ENCODE peak calls at places on chromosomes 7 and 10, in nine cellular contexts. A, U, Z, R, V, I, T, J and Q are unnamed samples.

GRCh38 chr7:23721456-23721855 is 11.4 kb downstream of the STK31 start:
- DNase-seq in A (no peak), I (no peak), R (no peak), U (peak; percentile 53), V (no peak), Z (no peak), T (no peak), J (no peak), Q (no peak)

GRCh38 chr10:79156334-79157274 is 87.8 kb downstream of the ZMIZ1 start:
- DNase-seq in V (no peak), U (no peak), Z (no peak), A (no peak), J (no peak), I (no peak), R (no peak), T (no peak), Q (no peak)

GRCh38 chr7:151940048-151940845 is 16.0 kb upstream of the GALNTL5 start:
- DNase-seq in A (no peak), I (no peak), U (peak; percentile 92), R (peak; percentile 44), V (no peak), T (no peak), J (no peak), Z (no peak), Q (no peak)

GRCh38 chr10:97975598-97975997 is 54.8 kb downstream of the CRTAC1 start:
- DNase-seq in J (no peak), V (no peak), A (no peak), I (no peak), T (no peak), Z (no peak), R (no peak), U (no peak), Q (no peak)

GRCh38 chr10:78035437-78035836 is 1.8 kb downstream of the RPS24 start:
- DNase-seq in I (no peak), U (no peak), T (no peak), J (no peak), A (no peak), R (no peak), Z (no peak), V (no peak), Q (no peak)

GRCh38 chr7:25776737-25777109 is 375.3 kb upstream of the NFE2L3 start:
- DNase-seq in U (no peak), T (no peak), J (no peak), A (no peak), V (no peak), Z (no peak), R (no peak), I (no peak), Q (no peak)

GRCh38 chr10:26637521-26638275 is 59.8 kb upstream of the PDSS1 start:
- DNase-seq in Z (no peak), I (no peak), U (no peak), R (no peak), A (peak; percentile 44), T (no peak), V (no peak), J (no peak), Q (no peak)

GRCh38 chr7:23471090-23471859 is 984 bp upstream of the IGF2BP3 start:
- DNase-seq in V (no peak), A (peak; percentile 92), I (peak; percentile 68), Z (no peak), J (peak; percentile 97), T (peak; percentile 92), U (peak; percentile 83), R (peak; percentile 51), Q (no peak)

GRCh38 chr7:57642730-57643129 is 192.8 kb downstream of the ZNF716 start:
- DNase-seq in U (no peak), V (no peak), I (no peak), A (no peak), R (no peak), J (no peak), Z (no peak), T (no peak), Q (no peak)

GRCh38 chr7:7566651-7567611 is at the start of gene MIOS:
- DNase-seq in U (peak; percentile 78), Z (peak; percentile 82), V (peak; percentile 74), T (peak; percentile 72), R (peak; percentile 50), I (peak; percentile 88), A (peak; percentile 75), J (peak; percentile 87), Q (peak; percentile 93)

GRCh38 chr10:7040681-7041080 is 370.2 kb downstream of the SFMBT2 start:
- DNase-seq in U (no peak), T (no peak), Z (no peak), A (no peak), R (no peak), I (no peak), J (no peak), V (no peak), Q (no peak)

GRCh38 chr10:130108934-130109604 is 1.6 kb downstream of the C10orf143 start:
- DNase-seq in U (no peak), R (no peak), I (no peak), J (no peak), A (no peak), Z (no peak), T (no peak), V (no peak), Q (no peak)

GRCh38 chr10:48238826-48239520 is 35.5 kb downstream of the FRMPD2 start:
- DNase-seq in T (no peak), J (peak; percentile 21), V (no peak), A (peak; percentile 14), U (no peak), R (no peak), I (no peak), Z (no peak), Q (no peak)

GRCh38 chr7:7709263-7709662 is 9.1 kb downstream of the RPA3 start:
- DNase-seq in I (no peak), V (no peak), Z (no peak), T (peak; percentile 17), U (no peak), J (peak; percentile 58), A (peak; percentile 50), R (no peak), Q (no peak)

GRCh38 chr10:5458949-5459747 is 40.2 kb downstream of the CALML5 start:
- DNase-seq in A (no peak), T (no peak), U (no peak), J (no peak), I (no peak), R (no peak), V (no peak), Z (no peak), Q (no peak)

GRCh38 chr7:24052572-24053223 is 231.3 kb upstream of the NPY start:
- DNase-seq in A (no peak), I (no peak), J (no peak), R (peak; percentile 87), T (no peak), V (no peak), Z (no peak), U (peak; percentile 70), Q (no peak)

GRCh38 chr10:4202936-4203335 is 417.9 kb upstream of the KLF6 start:
- DNase-seq in J (no peak), U (peak; percentile 34), I (no peak), T (no peak), R (no peak), A (no peak), V (no peak), Z (no peak), Q (no peak)

GRCh38 chr7:47391726-47392125 is 190.2 kb downstream of the TNS3 start:
- DNase-seq in A (no peak), T (no peak), V (no peak), Z (no peak), I (no peak), R (no peak), J (no peak), U (no peak), Q (no peak)

GRCh38 chr10:97977673-97978072 is 52.7 kb downstream of the CRTAC1 start:
- DNase-seq in Z (no peak), R (no peak), A (no peak), T (no peak), V (no peak), I (no peak), J (no peak), U (no peak), Q (no peak)

GRCh38 chr7:55177068-55177530 is 158.3 kb downstream of the EGFR start:
- DNase-seq in J (no peak), U (peak; percentile 40), T (no peak), V (no peak), R (peak; percentile 8), A (no peak), Z (no peak), I (no peak), Q (no peak)

GRCh38 chr7:38160003-38160571 is 18.0 kb upstream of the STARD3NL start:
- DNase-seq in R (no peak), V (no peak), J (no peak), Z (no peak), I (no peak), A (no peak), T (no peak), U (no peak), Q (no peak)

GRCh38 chr10:21285742-21286311 is 239.7 kb downstream of the SKIDA1 start:
- DNase-seq in J (no peak), T (no peak), I (no peak), Z (no peak), U (no peak), V (no peak), A (no peak), R (peak; percentile 49), Q (no peak)

DNA sequence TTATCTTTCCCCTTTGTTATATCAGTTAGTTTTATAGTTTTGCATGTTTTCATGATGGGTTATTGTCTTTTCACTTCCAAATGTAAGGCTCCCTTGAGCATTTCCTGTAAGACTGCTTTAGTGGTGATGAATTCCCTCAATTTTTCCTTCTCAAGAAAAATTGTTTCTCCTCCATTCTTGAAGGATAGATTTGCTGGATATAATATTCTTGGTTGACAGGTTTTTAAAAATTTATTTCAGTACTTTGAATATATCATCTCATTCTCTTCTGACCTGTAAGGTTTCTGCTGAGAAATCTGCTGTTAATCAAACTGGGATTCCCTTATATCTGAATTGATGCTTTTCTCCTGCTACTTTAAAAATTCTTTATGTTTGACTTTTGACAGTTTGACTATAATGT is 33.3 kb downstream of the SCART1 start:
- DNase-seq in R (no peak), V (no peak), U (no peak), I (no peak), J (no peak), Z (no peak), A (no peak), T (no peak), Q (no peak)
- H3K9me3 ChIP-seq in R (no peaks in the 10 kb centered on the region), V (peaks cover 4% of the 10 kb centered on the region), U (no peaks in the 10 kb centered on the region), I (peaks cover 25% of the 10 kb centered on the region), J (peaks cover 24% of the 10 kb centered on the region), Z (no peaks in the 10 kb centered on the region), A (peaks cover 36% of the 10 kb centered on the region), T (peaks cover 24% of the 10 kb centered on the region), Q (peaks cover 35% of the 10 kb centered on the region)

GRCh38 chr7:65441010-65441409 is 67.4 kb downstream of the ZNF92 start:
- DNase-seq in R (peak; percentile 88), Z (no peak), I (no peak), J (no peak), T (no peak), V (no peak), U (peak; percentile 36), A (no peak), Q (no peak)
- H3K27ac ChIP-seq in R (peak overlapping the region; percentile 73), Z (no peak overlapping the region), I (no peak overlapping the region), J (no peak overlapping the region), T (no peak overlapping the region), V (no peak overlapping the region), U (no peak overlapping the region), A (no peak overlapping the region), Q (no peak overlapping the region)

GRCh38 chr10:107689318-107689717 is 524.8 kb upstream of the SORCS1 start:
- DNase-seq in U (no peak), T (no peak), Z (no peak), V (no peak), A (no peak), I (no peak), R (no peak), J (no peak), Q (no peak)
- H3K9me3 ChIP-seq in U (no peaks in the 10 kb centered on the region), T (no peaks in the 10 kb centered on the region), Z (no peaks in the 10 kb centered on the region), V (no peaks in the 10 kb centered on the region), A (no peaks in the 10 kb centered on the region), I (no peaks in the 10 kb centered on the region), R (no peaks in the 10 kb centered on the region), J (no peaks in the 10 kb centered on the region), Q (no peaks in the 10 kb centered on the region)

GRCh38 chr10:10871312-10871711 is 146.4 kb upstream of the CELF2 start:
- DNase-seq in A (no peak), U (no peak), V (no peak), I (no peak), T (no peak), Z (no peak), R (no peak), J (no peak), Q (no peak)
- H3K27ac ChIP-seq in A (no peak overlapping the region), U (peak overlapping the region; percentile 73), V (no peak overlapping the region), I (no peak overlapping the region), T (peak overlapping the region; percentile 48), Z (no peak overlapping the region), R (peak overlapping the region; percentile 94), J (no peak overlapping the region), Q (peak overlapping the region; percentile 80)